ENCODE peak calls at places on chromosomes 6 and 20, in seven cellular contexts. W is amygdala; O is AG10803; F is IMR-90; R is GM03348; E is AG09309; A is stimulated activated CD4-positive, alpha-beta T cell treated with anti-CD3 and anti-CD28 coated beads, Interleukin-2, amount 100 ng/mL, for 24 hours. D is an unnamed sample.

GRCh38 chr6:158607411-158608170 is 37.0 kb downstream of the DYNLT1 start:
- DNase-seq in W (no peak), O (no peak), F (peak; percentile 47), R (no peak), E (no peak), A (no peak), D (no peak)

GRCh38 chr20:17782768-17783167 is 83.0 kb downstream of the BANF2 start:
- DNase-seq in W (no peak), O (no peak), F (no peak), R (no peak), E (no peak), A (no peak), D (no peak)

GRCh38 chr20:37901667-37902503 is 1.0 kb upstream of the VSTM2L start:
- DNase-seq in W (no peak), O (peak; percentile 69), F (peak; percentile 60), R (peak; percentile 81), E (peak; percentile 34), A (no peak), D (peak; percentile 34)

GRCh38 chr6:38459291-38459690 is 180.4 kb downstream of the BTBD9 start:
- DNase-seq in W (no peak), O (peak; percentile 48), F (peak; percentile 69), R (no peak), E (no peak), A (no peak), D (no peak)

GRCh38 chr20:8005033-8005432 is 14.5 kb downstream of the TMX4 start:
- DNase-seq in W (no peak), O (no peak), F (no peak), R (no peak), E (no peak), A (no peak), D (no peak)

GRCh38 chr6:40809627-40810026 is 222.5 kb upstream of the LRFN2 start:
- DNase-seq in W (no peak), O (peak; percentile 15), F (no peak), R (no peak), E (no peak), A (no peak), D (no peak)

GRCh38 chr6:42021847-42022754 is 28.2 kb upstream of the TAF8 start:
- DNase-seq in W (no peak), O (no peak), F (no peak), R (no peak), E (no peak), A (peak; percentile 73), D (no peak)

GRCh38 chr6:155158044-155158843 is 105.6 kb upstream of the CLDN20 start:
- DNase-seq in W (no peak), O (peak; percentile 32), F (peak; percentile 13), R (peak; percentile 66), E (no peak), A (no peak), D (no peak)

GRCh38 chr20:23150304-23151007 is 64.3 kb upstream of the CD93 start:
- DNase-seq in W (no peak), O (no peak), F (no peak), R (no peak), E (no peak), A (peak; percentile 9), D (no peak)

GRCh38 chr20:41329435-41330342 is 10.9 kb upstream of the LPIN3 start:
- DNase-seq in W (no peak), O (peak; percentile 99), F (peak; percentile 99), R (peak; percentile 92), E (peak; percentile 97), A (peak; percentile 64), D (peak; percentile 32)

GRCh38 chr6:146545608-146546007 is 2.0 kb downstream of the RAB32 start:
- DNase-seq in W (no peak), O (peak; percentile 88), F (peak; percentile 84), R (peak; percentile 36), E (peak; percentile 44), A (no peak), D (no peak)

GRCh38 chr6:131269565-131270391 is 134.5 kb downstream of the AKAP7 start:
- DNase-seq in W (no peak), O (no peak), F (no peak), R (no peak), E (no peak), A (no peak), D (no peak)

GRCh38 chr6:37984578-37984977 is 165.1 kb downstream of the ZFAND3 start:
- DNase-seq in W (no peak), O (no peak), F (no peak), R (no peak), E (no peak), A (no peak), D (no peak)

GRCh38 chr20:47506850-47507249 is 5.2 kb downstream of the NCOA3 start:
- DNase-seq in W (no peak), O (no peak), F (no peak), R (no peak), E (no peak), A (no peak), D (no peak)

GRCh38 chr20:24018796-24019195 is 30.2 kb upstream of the GGTLC1 start:
- DNase-seq in W (no peak), O (no peak), F (no peak), R (no peak), E (no peak), A (no peak), D (no peak)

GRCh38 chr6:101595276-101595675 is 201.8 kb downstream of the GRIK2 start:
- DNase-seq in W (no peak), O (no peak), F (peak; percentile 31), R (no peak), E (no peak), A (no peak), D (no peak)

GRCh38 chr6:45116714-45117410 is 211.3 kb upstream of the RUNX2 start:
- DNase-seq in W (no peak), O (peak; percentile 90), F (peak; percentile 78), R (peak; percentile 59), E (peak; percentile 62), A (no peak), D (no peak)

GRCh38 chr6:169841907-169842606 is 90.6 kb downstream of the ERMARD start:
- DNase-seq in W (no peak), O (no peak), F (no peak), R (no peak), E (no peak), A (no peak), D (no peak)

GRCh38 chr6:25154034-25154596 is 125.1 kb upstream of the CARMIL1 start:
- DNase-seq in W (no peak), O (no peak), F (no peak), R (no peak), E (no peak), A (no peak), D (no peak)

GRCh38 chr6:125262026-125263013 is 39.4 kb downstream of the HDDC2 start:
- DNase-seq in W (no peak), O (peak; percentile 75), F (peak; percentile 84), R (peak; percentile 81), E (peak; percentile 66), A (no peak), D (no peak)

D was measured in small intestine.